ENCODE peak calls at places on chromosomes 1 and 21, in four cellular contexts. L, H, B and Q are unnamed samples.

GRCh38 chr21:44958471-44959191 is 18.8 kb downstream of the SLX9 start:
- DNase-seq in B (no peak), L (no peak), H (no peak), Q (no peak)

GRCh38 chr1:51313961-51314777 is 16.2 kb downstream of the TTC39A start:
- DNase-seq in L (no peak), B (peak; percentile 59), H (peak; percentile 78), Q (peak; percentile 94)

GRCh38 chr1:209989525-209989924 is 51.5 kb downstream of the SYT14 start:
- DNase-seq in H (peak; percentile 11), B (peak; percentile 1), L (no peak), Q (peak; percentile 44)

GRCh38 chr1:8848663-8849386 is 29.7 kb downstream of the ENO1 start:
- DNase-seq in L (peak; percentile 72), H (peak; percentile 86), B (peak; percentile 60), Q (peak; percentile 63)

GRCh38 chr21:33670076-33670475 is 27.8 kb downstream of the ITSN1 start:
- DNase-seq in L (no peak), H (peak; percentile 14), B (no peak), Q (peak; percentile 51)

GRCh38 chr21:35236090-35236489 is 187.0 kb upstream of the RUNX1 start:
- DNase-seq in B (no peak), H (no peak), L (peak; percentile 64), Q (no peak)

GRCh38 chr1:62227496-62227895 is 32.8 kb downstream of the L1TD1 start:
- DNase-seq in H (no peak), B (no peak), L (no peak), Q (no peak)

GRCh38 chr1:201473296-201473695 is 4.3 kb upstream of the PHLDA3 start:
- DNase-seq in H (no peak), B (no peak), L (no peak), Q (no peak)

GRCh38 chr1:231037585-231038517 is 2.2 kb downstream of the FAM89A start:
- DNase-seq in L (no peak), H (no peak), B (no peak), Q (no peak)

GRCh38 chr1:160726498-160727391 is 12.3 kb upstream of the SLAMF7 start:
- DNase-seq in B (no peak), L (peak; percentile 39), H (peak; percentile 72), Q (peak; percentile 80)

GRCh38 chr1:235657747-235658526 is 8.4 kb upstream of the GNG4 start:
- DNase-seq in H (no peak), B (no peak), L (no peak), Q (no peak)

GRCh38 chr1:222465211-222466041 is 82.5 kb downstream of the HHIPL2 start:
- DNase-seq in B (peak; percentile 80), L (peak; percentile 94), H (peak; percentile 86), Q (peak; percentile 68)

GRCh38 chr21:39805983-39806382 is 61.0 kb downstream of the IGSF5 start:
- DNase-seq in L (no peak), B (no peak), H (peak; percentile 27), Q (peak; percentile 13)

GRCh38 chr1:77582905-77583304 is 99.6 kb downstream of the ZZZ3 start:
- DNase-seq in H (no peak), L (peak; percentile 13), B (no peak), Q (no peak)

GRCh38 chr1:52836035-52836434 is 6.5 kb upstream of the ZYG11A start:
- DNase-seq in L (no peak), H (no peak), B (no peak), Q (no peak)

GRCh38 chr1:101316801-101317200 is 80.0 kb downstream of the S1PR1 start:
- DNase-seq in L (no peak), B (no peak), H (no peak), Q (no peak)

GRCh38 chr1:95086949-95087533 is 14.3 kb upstream of the ALG14 start:
- DNase-seq in L (no peak), H (peak; percentile 49), B (peak; percentile 49), Q (peak; percentile 62)

GRCh38 chr1:207644852-207645631 is at the start of gene CR1L:
- DNase-seq in L (peak; percentile 73), H (peak; percentile 65), B (no peak), Q (peak; percentile 47)

GRCh38 chr1:236575523-236575922 is 28.8 kb downstream of the HEATR1 start:
- DNase-seq in L (no peak), B (no peak), H (no peak), Q (no peak)

DNA sequence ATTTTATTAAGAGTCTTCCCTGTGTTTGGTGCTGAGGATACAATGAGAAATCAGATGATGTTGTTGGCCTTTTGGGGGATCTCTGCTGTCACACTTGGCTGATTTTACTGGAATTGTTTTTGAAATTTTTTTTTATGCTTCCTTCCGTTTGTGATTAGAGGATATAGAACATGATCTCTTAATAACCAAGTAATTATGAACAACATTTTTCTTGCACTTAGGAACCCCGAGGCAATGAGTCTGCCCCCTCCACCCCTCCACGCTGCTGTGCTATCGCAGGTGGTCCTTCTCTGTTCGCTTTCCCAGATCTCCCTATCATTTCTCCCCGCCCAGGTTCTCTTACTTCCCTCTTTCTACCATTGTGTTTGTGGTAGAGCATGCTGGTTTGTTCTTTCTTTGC is 73.2 kb upstream of the SCCPDH start:
- DNase-seq in H (no peak), L (no peak), B (no peak), Q (no peak)
- H3K4me3 ChIP-seq in H (no peak overlapping the region), L (no peak overlapping the region), B (no peak overlapping the region), Q (no peak overlapping the region)

DNA sequence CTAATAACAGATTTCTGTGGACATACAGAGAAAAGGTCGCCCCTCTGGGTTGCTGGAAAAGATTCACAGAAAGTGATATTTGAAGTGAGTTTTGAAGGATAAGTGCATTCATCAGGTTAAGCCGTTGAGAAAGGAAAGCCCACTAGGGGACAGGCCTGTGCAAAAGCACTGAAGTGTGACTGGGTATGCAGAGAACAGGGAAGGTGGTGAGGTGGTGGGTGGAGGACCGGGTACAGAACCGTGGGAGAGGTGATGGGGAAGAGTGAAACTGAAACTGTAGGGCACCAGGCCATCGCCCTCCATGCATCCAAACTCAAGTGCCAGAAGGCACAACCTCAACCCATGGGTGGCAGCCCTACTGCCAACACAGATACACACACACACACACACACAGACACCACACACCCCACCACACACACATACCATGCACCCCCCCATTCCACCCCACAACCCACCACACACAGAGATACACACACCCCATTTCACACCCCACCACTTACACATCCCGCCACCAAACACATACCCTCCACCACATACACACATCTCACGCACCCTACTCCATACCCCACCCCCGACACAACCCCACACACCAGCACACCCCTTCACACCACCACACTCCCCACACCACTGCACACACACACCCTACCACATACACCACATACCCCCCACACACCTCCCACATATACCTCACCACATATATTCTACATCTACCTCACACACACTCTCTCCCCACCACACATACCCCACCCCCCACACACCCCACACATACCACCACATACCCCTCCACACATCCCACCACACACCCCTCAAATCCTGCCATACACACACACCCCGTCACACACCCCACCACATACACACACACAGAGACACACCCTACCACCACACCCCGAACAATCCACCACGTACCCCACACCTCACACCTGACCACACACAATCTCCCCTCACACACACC is 59.0 kb downstream of the TSEN15 start:
- DNase-seq in L (no peak), H (no peak), B (no peak), Q (no peak)
- TF ChIP-seq CTCF in L (peak; percentile 11), H (peak; percentile 15), B (no peak), Q (no peak)

DNA sequence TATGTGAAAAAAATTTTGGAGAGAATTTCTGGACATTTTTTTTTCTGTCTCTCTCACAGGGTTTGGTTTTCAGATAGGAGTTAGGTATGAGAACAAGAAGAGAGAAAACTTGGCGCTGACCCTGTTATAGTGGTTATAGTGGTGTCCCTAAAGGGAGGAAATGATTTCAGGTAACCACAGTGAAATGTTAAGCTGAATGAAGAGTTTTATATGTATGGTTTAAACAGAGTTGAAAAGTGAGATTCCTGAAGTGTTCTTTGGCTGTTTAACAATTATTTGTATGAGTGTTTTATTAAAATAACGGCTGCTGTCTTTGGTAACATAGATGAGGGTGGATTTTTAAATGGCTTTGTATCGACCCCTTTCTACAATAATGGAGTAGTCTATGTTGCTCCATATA is 6.3 kb downstream of the RBM15 start:
- DNase-seq in H (no peak), L (no peak), B (no peak), Q (no peak)
- H3K36me3 ChIP-seq in H (peaks cover 25% of the 10 kb centered on the region), L (peaks cover 19% of the 10 kb centered on the region), B (peaks cover 6% of the 10 kb centered on the region), Q (peaks cover 17% of the 10 kb centered on the region)

DNA sequence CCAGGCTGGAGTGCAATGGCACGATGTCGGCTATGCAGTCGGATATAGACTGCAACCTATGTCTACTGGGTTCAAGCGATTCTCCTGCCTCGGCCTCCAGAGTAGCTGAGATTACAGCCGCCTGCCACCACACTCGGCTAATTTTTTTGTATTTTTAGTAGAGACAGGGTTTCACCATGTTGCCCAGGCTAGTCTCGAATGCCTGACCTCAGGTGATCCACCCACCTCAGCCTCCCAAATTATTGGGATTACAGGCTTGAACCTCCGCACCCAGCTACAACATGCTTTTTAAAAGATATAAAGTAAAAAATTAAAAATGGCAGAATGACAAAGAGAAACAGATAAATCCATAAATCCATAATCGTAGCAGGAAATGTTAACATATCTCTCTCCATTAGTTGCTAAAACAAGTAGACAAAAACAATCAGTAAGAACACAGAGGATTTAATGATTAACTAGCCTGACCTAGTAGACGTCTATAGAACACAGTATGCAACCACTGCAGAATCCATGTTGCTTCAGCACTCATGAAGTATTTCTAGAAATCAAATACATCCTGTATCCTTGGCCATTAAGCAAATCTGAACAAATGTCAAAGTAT is 59.9 kb upstream of the SPOCD1 start:
- DNase-seq in B (no peak), H (no peak), L (no peak), Q (no peak)
- H3K4me3 ChIP-seq in B (no peak overlapping the region), H (no peak overlapping the region), L (no peak overlapping the region), Q (no peak overlapping the region)

GRCh38 chr21:31331231-31331630 is 12.8 kb downstream of the TIAM1 start:
- DNase-seq in H (no peak), L (no peak), B (no peak), Q (no peak)
- TF ChIP-seq CTCF in H (no peak), L (no peak), B (no peak), Q (no peak)

GRCh38 chr1:214396319-214396718 is 115.4 kb downstream of the SMYD2 start:
- DNase-seq in L (no peak), H (no peak), B (no peak), Q (no peak)

GRCh38 chr1:214401666-214402065 is 120.7 kb downstream of the SMYD2 start:
- DNase-seq in L (no peak), B (no peak), H (no peak), Q (no peak)

GRCh38 chr1:214400136-214400535 is 119.2 kb downstream of the SMYD2 start:
- DNase-seq in H (no peak), L (no peak), B (no peak), Q (no peak)

GRCh38 chr1:214398490-214398889 is 117.5 kb downstream of the SMYD2 start:
- DNase-seq in L (no peak), H (no peak), B (no peak), Q (no peak)

DNA sequence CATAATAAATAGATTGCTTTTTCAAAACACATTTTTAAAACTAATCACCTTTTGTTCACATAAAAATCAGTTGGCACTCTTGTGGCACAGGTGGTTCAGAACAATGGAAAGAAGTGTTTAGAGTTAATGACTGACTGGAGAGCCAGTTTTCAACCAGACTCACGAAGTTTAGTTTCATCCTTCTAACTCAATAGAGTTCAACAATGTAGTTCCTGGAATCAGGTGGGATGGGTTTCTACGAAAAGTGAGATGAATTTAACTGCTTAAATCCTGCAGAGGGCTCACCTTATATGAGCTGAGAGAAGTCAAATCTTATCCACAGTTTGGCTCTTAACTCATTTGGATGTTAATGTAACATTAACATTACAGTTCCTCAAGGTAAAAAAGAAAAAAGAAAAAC is 116.5 kb downstream of the SMYD2 start:
- DNase-seq in B (no peak), L (no peak), H (no peak), Q (no peak)
- H3K36me3 ChIP-seq in B (peaks cover 6% of the 10 kb centered on the region), L (no peaks in the 10 kb centered on the region), H (peaks cover 57% of the 10 kb centered on the region), Q (peaks cover 32% of the 10 kb centered on the region)

GRCh38 chr1:17624540-17625256 is 85.2 kb downstream of the ARHGEF10L start:
- DNase-seq in H (peak; percentile 72), B (no peak), L (no peak), Q (peak; percentile 83)
- H3K4me3 ChIP-seq in H (no peak overlapping the region), B (no peak overlapping the region), L (no peak overlapping the region), Q (no peak overlapping the region)

GRCh38 chr1:157363660-157364140 is 188.6 kb downstream of the FCRL5 start:
- DNase-seq in H (peak; percentile 17), B (no peak), L (peak; percentile 46), Q (peak; percentile 40)
- TF ChIP-seq CTCF in H (peak; percentile 79), B (peak; percentile 76), L (peak; percentile 84), Q (peak; percentile 79)